ENCODE peak calls at places on chromosomes 11 and 22, in nine cellular contexts. V is stimulated activated naive CD4-positive, alpha-beta T cell; M is activated CD8-positive, alpha-beta memory T cell treated with anti-CD3 and anti-CD28 coated beads for 1 hour; O is H1; X is EL; F is stimulated activated CD4-positive, alpha-beta T cell treated with anti-CD3 and anti-CD28 coated beads, Interleukin-15, amount 100 ng/mL, for 1 hour; Q is iris pigment epithelial cell; R is central memory CD4-positive, alpha-beta T cell; Y is Kasumi-1. E is an unnamed sample.

GRCh38 chr11:3662856-3663255 is 8.3 kb downstream of the CHRNA10 start:
- DNase-seq in V (no peak), M (no peak), O (no peak), X (no peak), F (no peak), Q (no peak), R (no peak), Y (no peak), E (no peak)

GRCh38 chr11:83721286-83721685 is 435.1 kb upstream of the CCDC90B start:
- DNase-seq in V (no peak), M (no peak), O (no peak), X (no peak), F (no peak), Q (peak), R (no peak), Y (no peak), E (no peak)

GRCh38 chr22:46612904-46613605 is 7.1 kb upstream of the GRAMD4 start:
- DNase-seq in V (no peak), M (peak), O (no peak), X (no peak), F (peak), Q (no peak), R (peak), Y (no peak), E (no peak)

GRCh38 chr11:120880791-120881190 is 143.1 kb upstream of the TBCEL start:
- DNase-seq in V (no peak), M (no peak), O (no peak), X (no peak), F (no peak), Q (no peak), R (no peak), Y (no peak), E (no peak)

GRCh38 chr11:19958218-19958617 is 202.1 kb downstream of the DBX1 start:
- DNase-seq in V (no peak), M (no peak), O (no peak), X (no peak), F (no peak), Q (no peak), R (no peak), Y (no peak), E (no peak)

GRCh38 chr11:27282806-27283205 is 80.2 kb downstream of the CCDC34 start:
- DNase-seq in V (no peak), M (no peak), O (no peak), X (peak), F (no peak), Q (peak), R (no peak), Y (no peak), E (peak)

GRCh38 chr22:31308181-31308580 is 15.9 kb upstream of the PIK3IP1 start:
- DNase-seq in V (no peak), M (no peak), O (no peak), X (no peak), F (no peak), Q (no peak), R (no peak), Y (no peak), E (no peak)

GRCh38 chr22:18984564-18984963 is 48.5 kb upstream of the PRODH start:
- DNase-seq in V (no peak), M (no peak), O (no peak), X (no peak), F (no peak), Q (no peak), R (no peak), Y (no peak), E (no peak)

GRCh38 chr11:124746621-124747243 is 5.3 kb downstream of the VSIG2 start:
- DNase-seq in V (peak), M (no peak), O (peak), X (peak), F (peak), Q (peak), R (peak), Y (peak), E (peak)

GRCh38 chr11:61968758-61969390 is 1.4 kb upstream of the FTH1 start:
- DNase-seq in V (no peak), M (no peak), O (no peak), X (no peak), F (no peak), Q (no peak), R (no peak), Y (no peak), E (no peak)

GRCh38 chr11:44971185-44971584 is 20.5 kb upstream of the TP53I11 start:
- DNase-seq in V (no peak), M (no peak), O (no peak), X (no peak), F (no peak), Q (no peak), R (no peak), Y (no peak), E (no peak)

GRCh38 chr22:22922954-22923319 is 35.3 kb downstream of the IGLL5 start:
- DNase-seq in V (no peak), M (no peak), O (no peak), X (no peak), F (no peak), Q (no peak), R (no peak), Y (no peak), E (no peak)

GRCh38 chr11:12802418-12803085 is 128.3 kb downstream of the TEAD1 start:
- DNase-seq in V (no peak), M (no peak), O (no peak), X (peak), F (no peak), Q (peak), R (no peak), Y (no peak), E (peak)

GRCh38 chr11:114478768-114479167 is 39.5 kb downstream of the REXO2 start:
- DNase-seq in V (no peak), M (no peak), O (no peak), X (peak), F (no peak), Q (peak), R (no peak), Y (no peak), E (peak)

GRCh38 chr22:42131562-42131961 is 952 bp upstream of the CYP2D6 start:
- DNase-seq in V (no peak), M (no peak), O (no peak), X (no peak), F (no peak), Q (no peak), R (no peak), Y (no peak), E (no peak)

GRCh38 chr22:40605676-40606250 is 30.8 kb downstream of the MRTFA start:
- DNase-seq in V (no peak), M (no peak), O (no peak), X (peak), F (no peak), Q (peak), R (no peak), Y (no peak), E (no peak)

GRCh38 chr11:31943056-31943780 is 132.1 kb upstream of the PAX6 start:
- DNase-seq in V (no peak), M (no peak), O (no peak), X (no peak), F (no peak), Q (no peak), R (no peak), Y (no peak), E (no peak)

GRCh38 chr22:50342651-50343540 is at the start of gene PPP6R2:
- DNase-seq in V (peak), M (peak), O (peak), X (peak), F (peak), Q (peak), R (peak), Y (peak), E (peak)

GRCh38 chr22:17257578-17257977 is 38.3 kb upstream of the ADA2 start:
- DNase-seq in V (no peak), M (no peak), O (no peak), X (no peak), F (no peak), Q (no peak), R (no peak), Y (no peak), E (no peak)

GRCh38 chr22:30187726-30188407 is 58.7 kb downstream of the LIF start:
- DNase-seq in V (no peak), M (no peak), O (no peak), X (peak), F (no peak), Q (peak), R (no peak), Y (no peak), E (no peak)

GRCh38 chr11:66278396-66279091 is 569 bp downstream of the CNIH2 start:
- DNase-seq in V (peak), M (no peak), O (no peak), X (no peak), F (no peak), Q (peak), R (no peak), Y (no peak), E (peak)

GRCh38 chr11:3609416-3610265 is 32.2 kb downstream of the ART5 start:
- DNase-seq in V (no peak), M (no peak), O (peak), X (peak), F (no peak), Q (peak), R (peak), Y (peak), E (peak)

GRCh38 chr11:9459573-9460321 is 1.1 kb upstream of the ZNF143 start:
- DNase-seq in V (no peak), M (no peak), O (no peak), X (peak), F (no peak), Q (peak), R (peak), Y (peak), E (peak)

GRCh38 chr22:50508897-50509296 is 873 bp downstream of the NCAPH2 start:
- DNase-seq in V (no peak), M (no peak), O (no peak), X (no peak), F (no peak), Q (no peak), R (no peak), Y (no peak), E (no peak)

GRCh38 chr22:46374663-46375474 is 39.4 kb downstream of the TRMU start:
- DNase-seq in V (no peak), M (no peak), O (no peak), X (no peak), F (no peak), Q (no peak), R (no peak), Y (no peak), E (no peak)

E was measured in HCEC 1CT.